ENCODE peak calls at places on chromosomes 4 and X, in four cellular contexts. I is choroid plexus epithelial cell, O is BJ, Y is Caco-2. Z is an unnamed sample.

GRCh38 chr4:37689353-37689752 is 3.2 kb upstream of the RELL1 start:
- DNase-seq in I (peak), O (no peak), Y (no peak), Z (no peak)

GRCh38 chr4:3079694-3080123 is 5.2 kb downstream of the HTT start:
- DNase-seq in I (no peak), O (no peak), Y (no peak), Z (no peak)

GRCh38 chrX:51494409-51494808 is 2.0 kb downstream of the NUDT11 start:
- DNase-seq in I (peak), O (no peak), Y (no peak), Z (no peak)

GRCh38 chrX:147838465-147839131 is 73.1 kb upstream of the FMR1 start:
- DNase-seq in I (peak), O (no peak), Y (no peak), Z (peak)

GRCh38 chr4:41257257-41257900 is 651 bp downstream of the UCHL1 start:
- DNase-seq in I (peak), O (no peak), Y (peak), Z (peak)

GRCh38 chr4:146436423-146437162 is 85.1 kb downstream of the SLC10A7 start:
- DNase-seq in I (peak), O (no peak), Y (no peak), Z (peak)

GRCh38 chrX:40496728-40497127 is 84.0 kb upstream of the ATP6AP2 start:
- DNase-seq in I (peak), O (no peak), Y (no peak), Z (no peak)

GRCh38 chr4:59314637-59315036 is 1885.5 kb upstream of the ADGRL3 start:
- DNase-seq in I (no peak), O (no peak), Y (no peak), Z (no peak)

DNA sequence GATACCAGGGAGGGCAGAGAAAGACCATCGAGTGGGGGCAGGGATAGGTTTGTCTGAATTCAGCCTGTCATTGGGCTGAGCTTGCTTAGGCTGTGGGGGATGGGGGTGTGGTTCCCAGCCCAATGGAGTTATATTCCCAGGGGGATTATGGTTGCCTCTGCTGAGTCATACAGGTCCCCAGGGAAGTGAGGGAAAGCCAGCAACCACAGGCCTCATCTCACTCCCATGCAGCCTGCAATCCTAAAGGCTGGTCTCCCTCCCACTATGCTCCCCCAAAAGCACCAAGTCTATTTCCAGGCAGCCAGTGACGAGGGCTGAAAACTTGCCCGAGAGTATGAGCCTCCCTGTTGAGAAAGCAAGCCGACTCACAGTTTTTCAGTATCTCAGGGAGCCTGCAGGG is 39.3 kb downstream of the AFM start:
- DNase-seq in I (peak), O (no peak), Y (no peak), Z (peak)
- H3K4me3 ChIP-seq in I (no peak), O (no peak), Y (no peak), Z (no peak)

GRCh38 chr4:111230265-111230664 is 607.4 kb upstream of the PITX2 start:
- DNase-seq in I (no peak), O (no peak), Y (no peak), Z (peak)

GRCh38 chr4:111228874-111229273 is 606.0 kb upstream of the PITX2 start:
- DNase-seq in I (no peak), O (no peak), Y (no peak), Z (peak)

GRCh38 chr4:111231281-111231680 is 608.4 kb upstream of the PITX2 start:
- DNase-seq in I (no peak), O (no peak), Y (no peak), Z (no peak)

GRCh38 chr4:111228396-111228795 is 605.5 kb upstream of the PITX2 start:
- DNase-seq in I (no peak), O (no peak), Y (no peak), Z (no peak)
- TF ChIP-seq CTCF in I (no peak), O (no peak), Y (no peak), Z (no peak)

GRCh38 chr4:153418581-153418980 is 47.6 kb upstream of the TMEM131L start:
- DNase-seq in I (peak), O (no peak), Y (no peak), Z (peak)
- H3K4me3 ChIP-seq in I (no peak), O (no peak), Y (no peak), Z (no peak)

GRCh38 chrX:2620576-2620975 is 70.5 kb upstream of the CD99 start:
- DNase-seq in I (no peak), O (no peak), Y (no peak), Z (no peak)

GRCh38 chrX:2609431-2610238 is 81.5 kb upstream of the CD99 start:
- DNase-seq in I (peak), O (no peak), Y (no peak), Z (peak)

GRCh38 chrX:2610246-2611170 is 80.6 kb upstream of the CD99 start:
- DNase-seq in I (peak), O (no peak), Y (no peak), Z (no peak)

GRCh38 chrX:2614911-2615310 is 76.2 kb upstream of the CD99 start:
- DNase-seq in I (peak), O (peak), Y (peak), Z (peak)
- TF ChIP-seq CTCF in I (peak), O (peak), Y (peak), Z (peak)

DNA sequence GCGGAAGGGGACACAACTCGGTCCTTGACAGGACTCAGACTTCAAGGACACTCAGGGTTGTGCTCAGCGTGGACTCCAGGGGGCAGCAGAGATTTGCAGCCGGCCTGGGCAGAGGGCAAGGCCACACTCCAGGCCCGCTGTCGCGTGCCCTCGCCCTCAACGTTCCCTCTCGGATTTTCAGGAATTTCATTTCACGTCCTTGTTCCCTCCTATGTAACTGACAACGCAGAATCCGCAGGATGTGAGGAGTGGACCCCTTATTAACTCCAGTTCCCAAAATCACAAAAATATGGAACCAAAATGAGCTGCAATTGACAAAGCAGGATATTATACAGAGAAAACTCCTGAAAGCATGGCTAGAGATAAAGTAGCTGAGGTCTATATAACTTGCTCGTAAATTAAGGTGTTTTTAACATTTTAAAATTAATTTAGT is 21.0 kb upstream of the DCTD start:
- DNase-seq in I (peak), O (no peak), Y (peak), Z (peak)
- H3K4me3 ChIP-seq in I (no peak), O (no peak), Y (no peak), Z (no peak)